ENCODE peak calls at places on chromosome 13, in seven cellular contexts. One of them, this sample, is unnamed.

GRCh38 chr13:99468971-99469545 is 32.2 kb upstream of the TM9SF2 start:
- DNase-seq in bronchial epithelial cell: no peak
- DNase-seq in neural progenitor cell: peak; percentile 39
- DNase-seq in hepatocyte: no peak
- DNase-seq in H1: no peak
- DNase-seq in uterus: no peak
- DNase-seq in prostate gland: no peak
- DNase-seq in this sample: no peak

GRCh38 chr13:113348591-113348990 is 15.3 kb downstream of the GRTP1 start:
- DNase-seq in bronchial epithelial cell: no peak
- DNase-seq in neural progenitor cell: no peak
- DNase-seq in hepatocyte: no peak
- DNase-seq in H1: no peak
- DNase-seq in uterus: no peak
- DNase-seq in prostate gland: no peak
- DNase-seq in this sample: no peak

GRCh38 chr13:114235697-114236096 is 1.0 kb downstream of the CDC16 start:
- DNase-seq in bronchial epithelial cell: peak; percentile 22
- DNase-seq in neural progenitor cell: peak; percentile 31
- DNase-seq in hepatocyte: no peak
- DNase-seq in H1: no peak
- DNase-seq in uterus: no peak
- DNase-seq in prostate gland: no peak
- DNase-seq in this sample: no peak

GRCh38 chr13:111060237-111060919 is 54.7 kb upstream of the ARHGEF7 start:
- DNase-seq in bronchial epithelial cell: no peak
- DNase-seq in neural progenitor cell: no peak
- DNase-seq in hepatocyte: no peak
- DNase-seq in H1: no peak
- DNase-seq in uterus: no peak
- DNase-seq in prostate gland: no peak
- DNase-seq in this sample: no peak

GRCh38 chr13:72029981-72030380 is 163.0 kb upstream of the DACH1 start:
- DNase-seq in bronchial epithelial cell: no peak
- DNase-seq in neural progenitor cell: no peak
- DNase-seq in hepatocyte: no peak
- DNase-seq in H1: no peak
- DNase-seq in uterus: no peak
- DNase-seq in prostate gland: no peak
- DNase-seq in this sample: no peak

GRCh38 chr13:51674276-51674675 is 90.0 kb downstream of the WDFY2 start:
- DNase-seq in bronchial epithelial cell: peak; percentile 95
- DNase-seq in neural progenitor cell: peak; percentile 21
- DNase-seq in hepatocyte: peak; percentile 49
- DNase-seq in H1: no peak
- DNase-seq in uterus: no peak
- DNase-seq in prostate gland: peak; percentile 90
- DNase-seq in this sample: no peak

GRCh38 chr13:36341718-36342117 is 4.5 kb downstream of the SPART start:
- DNase-seq in bronchial epithelial cell: peak; percentile 42
- DNase-seq in neural progenitor cell: no peak
- DNase-seq in hepatocyte: no peak
- DNase-seq in H1: no peak
- DNase-seq in uterus: no peak
- DNase-seq in prostate gland: no peak
- DNase-seq in this sample: no peak

GRCh38 chr13:49932066-49932465 is 4.1 kb downstream of the SPRYD7 start:
- DNase-seq in bronchial epithelial cell: no peak
- DNase-seq in neural progenitor cell: no peak
- DNase-seq in hepatocyte: no peak
- DNase-seq in H1: no peak
- DNase-seq in uterus: no peak
- DNase-seq in prostate gland: no peak
- DNase-seq in this sample: no peak

GRCh38 chr13:27830010-27830409 is 37.7 kb downstream of the GSX1 start:
- DNase-seq in bronchial epithelial cell: no peak
- DNase-seq in neural progenitor cell: peak; percentile 88
- DNase-seq in hepatocyte: peak; percentile 82
- DNase-seq in H1: peak; percentile 91
- DNase-seq in uterus: no peak
- DNase-seq in prostate gland: peak; percentile 6
- DNase-seq in this sample: no peak

GRCh38 chr13:83765796-83766195 is 116.5 kb downstream of the SLITRK1 start:
- DNase-seq in bronchial epithelial cell: no peak
- DNase-seq in neural progenitor cell: no peak
- DNase-seq in hepatocyte: no peak
- DNase-seq in H1: no peak
- DNase-seq in uterus: no peak
- DNase-seq in prostate gland: no peak
- DNase-seq in this sample: no peak

GRCh38 chr13:32956595-32956933 is 59.7 kb upstream of the KL start:
- DNase-seq in bronchial epithelial cell: no peak
- DNase-seq in neural progenitor cell: no peak
- DNase-seq in hepatocyte: no peak
- DNase-seq in H1: no peak
- DNase-seq in uterus: no peak
- DNase-seq in prostate gland: no peak
- DNase-seq in this sample: no peak

GRCh38 chr13:65260938-65261880 is 1968.9 kb downstream of the PCDH9 start:
- DNase-seq in bronchial epithelial cell: no peak
- DNase-seq in neural progenitor cell: no peak
- DNase-seq in hepatocyte: no peak
- DNase-seq in H1: no peak
- DNase-seq in uterus: no peak
- DNase-seq in prostate gland: no peak
- DNase-seq in this sample: no peak

GRCh38 chr13:94427313-94427712 is 52.2 kb downstream of the DCT start:
- DNase-seq in bronchial epithelial cell: no peak
- DNase-seq in neural progenitor cell: no peak
- DNase-seq in hepatocyte: no peak
- DNase-seq in H1: no peak
- DNase-seq in uterus: no peak
- DNase-seq in prostate gland: no peak
- DNase-seq in this sample: no peak

GRCh38 chr13:21399741-21400140 is 59.4 kb downstream of the ZDHHC20 start:
- DNase-seq in bronchial epithelial cell: no peak
- DNase-seq in neural progenitor cell: no peak
- DNase-seq in hepatocyte: no peak
- DNase-seq in H1: no peak
- DNase-seq in uterus: no peak
- DNase-seq in prostate gland: no peak
- DNase-seq in this sample: no peak

GRCh38 chr13:111846396-111847174 is 220.4 kb upstream of the SOX1 start:
- DNase-seq in bronchial epithelial cell: no peak
- DNase-seq in neural progenitor cell: no peak
- DNase-seq in hepatocyte: no peak
- DNase-seq in H1: peak; percentile 48
- DNase-seq in uterus: no peak
- DNase-seq in prostate gland: no peak
- DNase-seq in this sample: no peak

GRCh38 chr13:90089051-90089450 is 1258.4 kb upstream of the MIR17HG start:
- DNase-seq in bronchial epithelial cell: no peak
- DNase-seq in neural progenitor cell: no peak
- DNase-seq in hepatocyte: no peak
- DNase-seq in H1: no peak
- DNase-seq in uterus: no peak
- DNase-seq in prostate gland: no peak
- DNase-seq in this sample: no peak

GRCh38 chr13:85864963-85865530 is 65.8 kb upstream of the SLITRK6 start:
- DNase-seq in bronchial epithelial cell: peak; percentile 72
- DNase-seq in neural progenitor cell: peak; percentile 58
- DNase-seq in hepatocyte: peak; percentile 34
- DNase-seq in H1: no peak
- DNase-seq in uterus: no peak
- DNase-seq in prostate gland: no peak
- DNase-seq in this sample: no peak

GRCh38 chr13:77918391-77919261 is at the start of gene EDNRB:
- DNase-seq in bronchial epithelial cell: peak; percentile 49
- DNase-seq in neural progenitor cell: peak; percentile 58
- DNase-seq in hepatocyte: peak; percentile 46
- DNase-seq in H1: peak; percentile 77
- DNase-seq in uterus: peak; percentile 23
- DNase-seq in prostate gland: peak; percentile 12
- DNase-seq in this sample: no peak
- TF ChIP-seq CTCF in bronchial epithelial cell: no peak
- TF ChIP-seq CTCF in neural progenitor cell: peak; percentile 5
- TF ChIP-seq CTCF in hepatocyte: peak; percentile 22
- TF ChIP-seq CTCF in H1: no peak
- TF ChIP-seq CTCF in uterus: no peak
- TF ChIP-seq CTCF in prostate gland: no peak
- TF ChIP-seq CTCF in this sample: no peak

DNA sequence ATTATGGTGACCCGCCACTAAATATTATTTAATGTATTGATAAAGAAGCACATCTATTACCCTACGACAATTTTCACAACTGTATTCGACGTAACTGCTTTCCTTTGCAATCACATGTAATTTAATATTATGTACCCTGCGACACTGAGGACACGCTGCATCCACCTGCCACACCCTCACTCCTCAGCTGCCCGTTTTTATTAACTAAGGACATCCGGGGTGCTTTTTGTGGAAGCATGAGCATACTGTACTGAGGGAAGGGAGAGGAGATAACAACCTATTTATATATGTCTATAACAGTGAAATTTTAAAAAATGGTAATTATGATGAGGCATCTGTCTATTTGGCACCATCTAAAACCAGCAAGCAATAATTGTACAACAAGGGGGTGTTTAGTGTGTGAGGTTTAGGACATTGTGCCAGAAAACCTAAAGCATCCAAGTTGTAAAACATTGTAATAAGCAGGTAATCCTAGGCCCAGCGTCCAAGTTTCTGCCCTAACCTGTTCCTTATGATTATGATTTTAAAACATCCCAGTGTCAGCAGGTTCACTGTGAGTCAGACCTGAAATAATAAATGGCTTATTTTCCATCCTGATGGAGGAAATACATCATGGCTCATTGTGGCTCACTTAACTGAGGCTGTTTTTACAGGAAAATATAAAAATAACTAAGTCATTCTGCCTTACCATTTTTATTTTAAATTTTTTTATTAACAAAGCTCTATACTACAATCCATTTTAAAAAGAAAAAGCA is 56.3 kb downstream of the FOXO1 start:
- DNase-seq in bronchial epithelial cell: peak; percentile 87
- DNase-seq in neural progenitor cell: no peak
- DNase-seq in hepatocyte: no peak
- DNase-seq in H1: no peak
- DNase-seq in uterus: no peak
- DNase-seq in prostate gland: no peak
- DNase-seq in this sample: no peak
- H3K4me3 ChIP-seq in bronchial epithelial cell: no peak overlapping the region
- H3K4me3 ChIP-seq in neural progenitor cell: no peak overlapping the region
- H3K4me3 ChIP-seq in hepatocyte: no peak overlapping the region
- H3K4me3 ChIP-seq in H1: no peak overlapping the region
- H3K4me3 ChIP-seq in uterus: no peak overlapping the region
- H3K4me3 ChIP-seq in prostate gland: no peak overlapping the region
- H3K4me3 ChIP-seq in this sample: no peak overlapping the region

GRCh38 chr13:107138468-107138867 is 570.5 kb upstream of the ARGLU1 start:
- DNase-seq in bronchial epithelial cell: no peak
- DNase-seq in neural progenitor cell: peak; percentile 42
- DNase-seq in hepatocyte: no peak
- DNase-seq in H1: no peak
- DNase-seq in uterus: no peak
- DNase-seq in prostate gland: no peak
- DNase-seq in this sample: no peak
- TF ChIP-seq CTCF in bronchial epithelial cell: no peak
- TF ChIP-seq CTCF in neural progenitor cell: peak; percentile 41
- TF ChIP-seq CTCF in hepatocyte: no peak
- TF ChIP-seq CTCF in H1: peak; percentile 36
- TF ChIP-seq CTCF in uterus: no peak
- TF ChIP-seq CTCF in prostate gland: no peak
- TF ChIP-seq CTCF in this sample: no peak

GRCh38 chr13:108214511-108215383 is 589 bp downstream of the LIG4 start:
- DNase-seq in bronchial epithelial cell: peak; percentile 26
- DNase-seq in neural progenitor cell: peak; percentile 51
- DNase-seq in hepatocyte: peak; percentile 45
- DNase-seq in H1: no peak
- DNase-seq in uterus: no peak
- DNase-seq in prostate gland: no peak
- DNase-seq in this sample: no peak
- H3K4me3 ChIP-seq in bronchial epithelial cell: peak overlapping the region; percentile 47
- H3K4me3 ChIP-seq in neural progenitor cell: peak overlapping the region; percentile 58
- H3K4me3 ChIP-seq in hepatocyte: peak overlapping the region; percentile 17
- H3K4me3 ChIP-seq in H1: peak overlapping the region; percentile 62
- H3K4me3 ChIP-seq in uterus: peak overlapping the region; percentile 40
- H3K4me3 ChIP-seq in prostate gland: peak overlapping the region; percentile 31
- H3K4me3 ChIP-seq in this sample: peak overlapping the region; percentile 53

GRCh38 chr13:102654786-102655185 is 40.1 kb downstream of the METTL21C start:
- DNase-seq in bronchial epithelial cell: no peak
- DNase-seq in neural progenitor cell: peak; percentile 22
- DNase-seq in hepatocyte: no peak
- DNase-seq in H1: no peak
- DNase-seq in uterus: no peak
- DNase-seq in prostate gland: no peak
- DNase-seq in this sample: no peak

GRCh38 chr13:102651892-102652291 is 43.0 kb downstream of the METTL21C start:
- DNase-seq in bronchial epithelial cell: no peak
- DNase-seq in neural progenitor cell: no peak
- DNase-seq in hepatocyte: peak; percentile 22
- DNase-seq in H1: no peak
- DNase-seq in uterus: peak; percentile 75
- DNase-seq in prostate gland: no peak
- DNase-seq in this sample: peak; percentile 25

GRCh38 chr13:102659168-102659713 is 35.6 kb downstream of the METTL21C start:
- DNase-seq in bronchial epithelial cell: no peak
- DNase-seq in neural progenitor cell: no peak
- DNase-seq in hepatocyte: no peak
- DNase-seq in H1: no peak
- DNase-seq in uterus: no peak
- DNase-seq in prostate gland: no peak
- DNase-seq in this sample: no peak

GRCh38 chr13:102658678-102659077 is 36.2 kb downstream of the METTL21C start:
- DNase-seq in bronchial epithelial cell: no peak
- DNase-seq in neural progenitor cell: no peak
- DNase-seq in hepatocyte: no peak
- DNase-seq in H1: no peak
- DNase-seq in uterus: no peak
- DNase-seq in prostate gland: no peak
- DNase-seq in this sample: no peak

GRCh38 chr13:102657630-102658029 is 37.2 kb downstream of the METTL21C start:
- DNase-seq in bronchial epithelial cell: no peak
- DNase-seq in neural progenitor cell: no peak
- DNase-seq in hepatocyte: no peak
- DNase-seq in H1: no peak
- DNase-seq in uterus: no peak
- DNase-seq in prostate gland: no peak
- DNase-seq in this sample: no peak
- TF ChIP-seq CTCF in bronchial epithelial cell: no peak
- TF ChIP-seq CTCF in neural progenitor cell: peak; percentile 32
- TF ChIP-seq CTCF in hepatocyte: no peak
- TF ChIP-seq CTCF in H1: no peak
- TF ChIP-seq CTCF in uterus: no peak
- TF ChIP-seq CTCF in prostate gland: no peak
- TF ChIP-seq CTCF in this sample: no peak

GRCh38 chr13:34208326-34208725 is 390.4 kb downstream of the RFC3 start:
- DNase-seq in bronchial epithelial cell: no peak
- DNase-seq in neural progenitor cell: no peak
- DNase-seq in hepatocyte: no peak
- DNase-seq in H1: no peak
- DNase-seq in uterus: no peak
- DNase-seq in prostate gland: no peak
- DNase-seq in this sample: no peak

GRCh38 chr13:34207334-34207733 is 389.4 kb downstream of the RFC3 start:
- DNase-seq in bronchial epithelial cell: peak; percentile 26
- DNase-seq in neural progenitor cell: no peak
- DNase-seq in hepatocyte: peak; percentile 43
- DNase-seq in H1: no peak
- DNase-seq in uterus: no peak
- DNase-seq in prostate gland: no peak
- DNase-seq in this sample: no peak

GRCh38 chr13:34207872-34208271 is 389.9 kb downstream of the RFC3 start:
- DNase-seq in bronchial epithelial cell: no peak
- DNase-seq in neural progenitor cell: no peak
- DNase-seq in hepatocyte: no peak
- DNase-seq in H1: no peak
- DNase-seq in uterus: no peak
- DNase-seq in prostate gland: no peak
- DNase-seq in this sample: no peak
- H3K4me3 ChIP-seq in bronchial epithelial cell: no peak overlapping the region
- H3K4me3 ChIP-seq in neural progenitor cell: no peak overlapping the region
- H3K4me3 ChIP-seq in hepatocyte: no peak overlapping the region
- H3K4me3 ChIP-seq in H1: no peak overlapping the region
- H3K4me3 ChIP-seq in uterus: no peak overlapping the region
- H3K4me3 ChIP-seq in prostate gland: no peak overlapping the region
- H3K4me3 ChIP-seq in this sample: no peak overlapping the region